ENCODE peak calls at places on chromosomes 7 and 10, in ten cellular contexts. X, N, Q, A, M, D, K, H, I and W are unnamed samples.

GRCh38 chr10:59865101-59865500 is 41.3 kb downstream of the CCDC6 start:
- DNase-seq in D (no peak), X (peak; percentile 40), H (no peak), I (no peak), A (peak; percentile 33), M (no peak), N (peak; percentile 22), Q (no peak), K (no peak), W (no peak)

GRCh38 chr7:52285689-52286088 is 749.7 kb upstream of the POM121L12 start:
- DNase-seq in D (no peak), N (peak; percentile 23), Q (no peak), X (no peak), I (no peak), A (no peak), H (no peak), K (no peak), M (no peak), W (no peak)

GRCh38 chr7:156401617-156402016 is 239.0 kb upstream of the RNF32 start:
- DNase-seq in A (no peak), X (no peak), K (no peak), N (no peak), M (no peak), H (no peak), D (no peak), I (no peak), Q (no peak), W (no peak)

GRCh38 chr7:76343294-76343930 is 15.4 kb downstream of the YWHAG start:
- DNase-seq in K (no peak), I (no peak), X (no peak), H (no peak), A (no peak), N (no peak), Q (no peak), M (no peak), D (no peak), W (peak; percentile 5)

GRCh38 chr10:104351067-104351681 is 2.5 kb upstream of the CFAP58 start:
- DNase-seq in H (no peak), K (no peak), A (no peak), X (no peak), N (no peak), I (no peak), D (no peak), M (no peak), Q (no peak), W (no peak)

GRCh38 chr10:124339119-124339807 is 79.5 kb downstream of the OAT start:
- DNase-seq in X (no peak), D (no peak), K (no peak), H (no peak), Q (no peak), A (no peak), N (no peak), M (no peak), I (no peak), W (no peak)

GRCh38 chr7:86904949-86905834 is 154.3 kb downstream of the ELAPOR2 start:
- DNase-seq in Q (no peak), I (no peak), D (no peak), X (no peak), M (peak; percentile 31), K (no peak), A (peak; percentile 42), H (no peak), N (peak; percentile 43), W (no peak)

GRCh38 chr7:31494421-31494820 is 19.5 kb upstream of the ITPRID1 start:
- DNase-seq in Q (no peak), A (no peak), K (no peak), D (no peak), M (no peak), N (no peak), H (no peak), X (no peak), I (no peak), W (no peak)

GRCh38 chr7:79096361-79096805 is 357.1 kb downstream of the MAGI2 start:
- DNase-seq in X (no peak), H (no peak), M (peak; percentile 58), K (no peak), I (no peak), Q (no peak), A (no peak), N (no peak), D (no peak), W (no peak)

GRCh38 chr7:117011419-117012260 is 58.3 kb downstream of the ST7 start:
- DNase-seq in Q (no peak), N (peak; percentile 41), M (no peak), K (no peak), A (no peak), D (no peak), H (no peak), X (no peak), I (no peak), W (no peak)

GRCh38 chr10:92573091-92573797 is 649 bp downstream of the IDE start:
- DNase-seq in H (no peak), N (peak; percentile 62), M (peak; percentile 54), I (peak; percentile 84), D (no peak), Q (no peak), K (peak; percentile 31), A (peak; percentile 57), X (no peak), W (peak; percentile 72)

GRCh38 chr10:122072491-122072890 is 83.5 kb downstream of the TACC2 start:
- DNase-seq in N (no peak), H (no peak), Q (no peak), K (no peak), X (no peak), A (no peak), D (no peak), I (no peak), M (no peak), W (no peak)

GRCh38 chr7:18762189-18762588 is 266.6 kb downstream of the HDAC9 start:
- DNase-seq in Q (no peak), D (no peak), I (no peak), H (no peak), N (no peak), K (no peak), M (peak; percentile 54), X (no peak), A (no peak), W (no peak)

GRCh38 chr10:47354162-47354561 is 6.0 kb downstream of the RBP3 start:
- DNase-seq in M (no peak), D (no peak), A (no peak), H (no peak), K (no peak), X (no peak), I (peak; percentile 43), Q (no peak), N (no peak), W (no peak)

GRCh38 chr7:93715234-93715633 is 140.7 kb upstream of the CALCR start:
- DNase-seq in A (peak; percentile 64), H (peak; percentile 34), D (peak; percentile 58), M (peak; percentile 58), X (peak; percentile 28), K (no peak), N (no peak), Q (no peak), I (peak; percentile 68), W (no peak)
- TF ChIP-seq CTCF in A (peak; percentile 77), H (peak; percentile 38), D (peak; percentile 52), M (peak; percentile 71), X (peak; percentile 23), K (peak; percentile 13), N (peak; percentile 33), Q (no peak), I (peak; percentile 51), W (no peak)

DNA sequence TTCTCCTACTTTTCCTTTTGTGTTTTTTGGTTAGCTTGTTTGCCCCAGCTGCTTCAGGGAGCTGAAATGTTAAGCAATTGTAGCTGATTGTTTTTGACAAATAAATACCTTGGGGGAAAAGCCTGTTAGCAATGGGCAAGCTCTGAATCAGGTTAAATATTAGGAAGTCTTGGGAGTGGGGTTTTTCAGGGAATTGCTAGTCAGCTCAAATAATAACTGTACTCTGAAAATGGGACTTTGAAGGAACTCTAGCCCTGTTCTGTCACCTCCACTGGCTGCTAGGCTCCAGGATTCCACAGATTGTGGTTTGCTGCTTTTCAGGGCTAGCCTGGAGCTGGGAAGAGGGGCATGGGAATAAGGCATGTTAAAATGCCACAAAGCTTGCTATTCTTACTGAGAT is 39.5 kb downstream of the ADK start:
- DNase-seq in K (no peak), X (no peak), I (no peak), N (no peak), H (no peak), A (no peak), D (no peak), M (no peak), Q (no peak), W (no peak)
- H3K27ac ChIP-seq in K (no peak overlapping the region), X (peak overlapping the region; percentile 91), I (peak overlapping the region; percentile 8), N (peak overlapping the region; percentile 31), H (peak overlapping the region; percentile 65), A (no peak overlapping the region), D (peak overlapping the region; percentile 78), M (peak overlapping the region; percentile 25), Q (peak overlapping the region; percentile 33), W (peak overlapping the region; percentile 39)

GRCh38 chr7:27737591-27737990 is 2.4 kb upstream of the TAX1BP1 start:
- DNase-seq in I (no peak), K (no peak), A (no peak), D (no peak), M (no peak), N (no peak), Q (no peak), X (no peak), H (no peak), W (no peak)

GRCh38 chr7:27739301-27739913 is 555 bp upstream of the TAX1BP1 start:
- DNase-seq in A (no peak), D (peak; percentile 50), X (no peak), I (no peak), Q (no peak), M (peak; percentile 64), K (no peak), H (no peak), N (peak; percentile 45), W (no peak)

GRCh38 chr7:27740449-27741086 is 606 bp downstream of the TAX1BP1 start:
- DNase-seq in I (peak; percentile 96), Q (peak; percentile 86), D (peak; percentile 95), A (peak; percentile 89), X (peak; percentile 88), M (peak; percentile 77), H (peak; percentile 83), K (peak; percentile 72), N (peak; percentile 93), W (peak; percentile 91)

GRCh38 chr7:27737178-27737577 is 2.8 kb upstream of the TAX1BP1 start:
- DNase-seq in M (no peak), H (no peak), X (no peak), D (no peak), K (no peak), N (no peak), Q (no peak), I (no peak), A (no peak), W (no peak)

GRCh38 chr7:27739914-27740448 is at the start of gene TAX1BP1:
- DNase-seq in H (peak; percentile 94), I (peak; percentile 99), M (peak; percentile 94), A (peak; percentile 96), D (peak; percentile 97), Q (peak; percentile 96), K (peak; percentile 98), N (peak; percentile 92), X (peak; percentile 87), W (peak; percentile 98)
- TF ChIP-seq CTCF in H (no peak), I (no peak), M (no peak), A (no peak), D (no peak), Q (no peak), K (peak; percentile 6), N (no peak), X (no peak), W (no peak)

DNA sequence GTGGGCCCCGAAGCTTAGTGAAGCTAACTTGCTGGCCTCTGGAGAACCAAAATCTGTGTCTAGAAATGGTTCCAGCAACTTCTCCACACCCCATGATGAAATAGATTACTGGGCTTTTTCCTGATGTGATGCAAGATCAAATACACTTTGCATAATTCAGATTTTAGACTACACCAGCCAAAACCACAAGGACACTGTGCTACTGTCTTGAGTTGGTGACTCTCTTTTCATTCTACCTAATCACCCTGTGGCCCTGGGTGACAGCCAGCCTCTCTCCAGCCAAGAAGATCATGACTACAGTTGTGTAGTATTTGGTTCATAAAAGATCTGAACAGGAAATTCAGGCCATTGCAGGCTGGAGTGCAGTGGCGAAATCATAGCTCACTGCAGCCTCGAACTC is 22.2 kb downstream of the AZGP1 start:
- DNase-seq in Q (no peak), N (no peak), H (peak; percentile 68), M (no peak), D (peak; percentile 87), X (no peak), A (no peak), K (no peak), I (no peak), W (no peak)
- H3K27ac ChIP-seq in Q (no peak overlapping the region), N (no peak overlapping the region), H (no peak overlapping the region), M (no peak overlapping the region), D (peak overlapping the region; percentile 63), X (no peak overlapping the region), A (no peak overlapping the region), K (no peak overlapping the region), I (no peak overlapping the region), W (no peak overlapping the region)